ENCODE peak calls at places on chromosomes 4 and X, in four cellular contexts. Q is ACHN, V is GM03348, X is GM12892. K is an unnamed sample.

GRCh38 chrX:115437841-115438240 is 123.1 kb upstream of the PLS3 start:
- DNase-seq in Q (no peak), V (no peak), X (no peak), K (no peak)

GRCh38 chr4:109977854-109978501 is 65.3 kb downstream of the EGF start:
- DNase-seq in Q (peak), V (peak), X (no peak), K (peak)

GRCh38 chrX:1477801-1478458 is 25.2 kb upstream of the ASMTL start:
- DNase-seq in Q (no peak), V (no peak), X (no peak), K (no peak)

GRCh38 chr4:174398728-174399127 is 115.0 kb downstream of the CEP44 start:
- DNase-seq in Q (no peak), V (peak), X (no peak), K (peak)

GRCh38 chr4:159151701-159152100 is 48.8 kb downstream of the RAPGEF2 start:
- DNase-seq in Q (no peak), V (no peak), X (no peak), K (no peak)

GRCh38 chr4:89723096-89723495 is 113.9 kb downstream of the SNCA start:
- DNase-seq in Q (no peak), V (no peak), X (no peak), K (no peak)

GRCh38 chr4:169260217-169260866 is 10.4 kb downstream of the SH3RF1 start:
- DNase-seq in Q (no peak), V (no peak), X (no peak), K (no peak)

GRCh38 chr4:8156617-8157016 is 2.0 kb downstream of the ABLIM2 start:
- DNase-seq in Q (no peak), V (no peak), X (no peak), K (peak)

GRCh38 chrX:73876897-73877296 is 313.9 kb downstream of the CHIC1 start:
- DNase-seq in Q (no peak), V (no peak), X (no peak), K (no peak)

GRCh38 chr4:101035522-101035921 is 311.8 kb downstream of the PPP3CA start:
- DNase-seq in Q (no peak), V (no peak), X (no peak), K (no peak)

GRCh38 chr4:185819144-185819543 is 7.2 kb upstream of the SORBS2 start:
- DNase-seq in Q (no peak), V (no peak), X (no peak), K (no peak)

GRCh38 chrX:78548012-78548411 is 111.1 kb downstream of the RTL3 start:
- DNase-seq in Q (no peak), V (peak), X (no peak), K (peak)

GRCh38 chr4:73593631-73594241 is 26.5 kb downstream of the RASSF6 start:
- DNase-seq in Q (peak), V (peak), X (no peak), K (peak)

GRCh38 chr4:107977482-107977881 is 12.2 kb upstream of the HADH start:
- DNase-seq in Q (no peak), V (no peak), X (no peak), K (no peak)

GRCh38 chr4:67030636-67031035 is 514.7 kb downstream of the CENPC start:
- DNase-seq in Q (no peak), V (no peak), X (no peak), K (no peak)

GRCh38 chr4:16721618-16722291 is 176.7 kb downstream of the LDB2 start:
- DNase-seq in Q (no peak), V (peak), X (no peak), K (peak)

GRCh38 chr4:96152824-96153223 is 312.9 kb downstream of the PDHA2 start:
- DNase-seq in Q (no peak), V (no peak), X (no peak), K (no peak)

GRCh38 chr4:10783351-10783750 is 98.8 kb upstream of the CLNK start:
- DNase-seq in Q (peak), V (peak), X (no peak), K (peak)

GRCh38 chr4:108036252-108036651 is 46.6 kb downstream of the HADH start:
- DNase-seq in Q (no peak), V (no peak), X (peak), K (no peak)

GRCh38 chr4:37440519-37440900 is 196.0 kb downstream of the NWD2 start:
- DNase-seq in Q (no peak), V (no peak), X (no peak), K (no peak)

GRCh38 chr4:90318208-90318607 is 191.0 kb downstream of the CCSER1 start:
- DNase-seq in Q (no peak), V (peak), X (no peak), K (peak)

GRCh38 chr4:15706646-15707362 is 3.9 kb downstream of the BST1 start:
- DNase-seq in Q (no peak), V (no peak), X (no peak), K (no peak)

GRCh38 chrX:106919932-106920452 is at the start of gene CLDN2:
- DNase-seq in Q (no peak), V (no peak), X (no peak), K (no peak)

GRCh38 chrX:78622834-78623233 is 36.3 kb downstream of the RTL3 start:
- DNase-seq in Q (no peak), V (no peak), X (no peak), K (no peak)